ENCODE peak calls at places on chromosomes 12 and 14, in four cellular contexts. Z, C, A and F are unnamed samples.

GRCh38 chr14:69316449-69317391 is 56.8 kb downstream of the GALNT16 start:
- DNase-seq in A (no peak), Z (no peak), C (no peak), F (peak)

GRCh38 chr14:86532219-86532618 is 1002.3 kb downstream of the FLRT2 start:
- DNase-seq in A (no peak), C (no peak), Z (no peak), F (no peak)

GRCh38 chr12:94644141-94644575 is 6.2 kb downstream of the TMCC3 start:
- DNase-seq in Z (peak), A (no peak), C (no peak), F (no peak)

GRCh38 chr12:42663621-42664020 is 74.1 kb upstream of the PRICKLE1 start:
- DNase-seq in Z (no peak), A (no peak), C (no peak), F (no peak)

GRCh38 chr12:62848418-62848817 is 86.5 kb downstream of the PPM1H start:
- DNase-seq in A (no peak), C (no peak), Z (peak), F (no peak)

GRCh38 chr14:105885561-105886320 is 359.4 kb downstream of the TMEM121 start:
- DNase-seq in Z (no peak), A (no peak), C (no peak), F (peak)

GRCh38 chr12:50017047-50017446 is 8.2 kb downstream of the RACGAP1 start:
- DNase-seq in A (no peak), Z (no peak), C (no peak), F (no peak)

GRCh38 chr12:53461059-53461458 is 9.2 kb downstream of the PCBP2 start:
- DNase-seq in A (no peak), C (no peak), Z (no peak), F (no peak)

GRCh38 chr14:59018978-59019377 is 169.5 kb upstream of the DAAM1 start:
- DNase-seq in C (no peak), A (no peak), Z (no peak), F (peak)

GRCh38 chr12:24561411-24561871 is 387.5 kb downstream of the BCAT1 start:
- DNase-seq in A (no peak), Z (no peak), C (no peak), F (no peak)

GRCh38 chr14:49691031-49691430 is 1.9 kb upstream of the KLHDC1 start:
- DNase-seq in Z (no peak), A (no peak), C (peak), F (no peak)

GRCh38 chr12:70214972-70215617 is 28.1 kb upstream of the CNOT2 start:
- DNase-seq in C (no peak), Z (no peak), A (no peak), F (no peak)

GRCh38 chr14:100078997-100079561 is 13.9 kb downstream of the EVL start:
- DNase-seq in Z (no peak), C (peak), A (no peak), F (peak)

GRCh38 chr14:56659964-56660551 is 80.5 kb downstream of the TMEM260 start:
- DNase-seq in A (peak), Z (no peak), C (peak), F (no peak)

GRCh38 chr12:105262461-105263184 is 26.6 kb upstream of the APPL2 start:
- DNase-seq in C (no peak), A (no peak), Z (no peak), F (no peak)

DNA sequence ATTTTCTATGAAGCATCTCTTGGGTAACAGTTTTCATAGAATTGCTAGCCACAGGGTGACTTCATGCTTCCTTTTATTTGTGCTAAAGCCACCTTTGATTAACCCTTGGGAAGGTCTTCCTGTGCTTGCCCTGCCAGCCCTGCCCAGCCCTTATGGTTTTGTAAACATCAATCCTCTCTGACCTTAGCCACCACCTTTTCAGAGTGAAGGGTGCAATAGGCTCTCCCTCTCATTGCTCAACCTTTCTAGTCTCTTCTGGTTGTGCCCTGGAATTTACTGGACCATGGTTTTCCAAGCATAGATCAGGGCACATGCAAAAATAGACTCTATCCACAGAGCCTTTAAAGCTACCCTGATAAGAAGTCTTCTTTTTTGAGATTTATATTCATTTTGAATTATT is 77.7 kb upstream of the FRMD6 start:
- DNase-seq in C (no peak), A (no peak), Z (no peak), F (no peak)
- TF ChIP-seq CBFB in C (no peak), A (no peak), Z (no peak), F (no peak)

GRCh38 chr14:24430143-24430681 is 458 bp downstream of the KHNYN start:
- DNase-seq in Z (no peak), A (peak), C (peak), F (peak)
- TF ChIP-seq SP1 in Z (no peak), A (no peak), C (no peak), F (peak)

GRCh38 chr14:57870686-57871457 is 5.0 kb upstream of the SLC35F4 start:
- DNase-seq in Z (no peak), A (no peak), C (no peak), F (no peak)

GRCh38 chr14:57875296-57875695 is 9.4 kb upstream of the SLC35F4 start:
- DNase-seq in A (no peak), Z (no peak), C (no peak), F (no peak)

GRCh38 chr14:57875985-57876384 is 10.1 kb upstream of the SLC35F4 start:
- DNase-seq in C (no peak), A (no peak), Z (no peak), F (no peak)

GRCh38 chr14:57869530-57870088 is 3.7 kb upstream of the SLC35F4 start:
- DNase-seq in C (no peak), Z (no peak), A (no peak), F (no peak)

DNA sequence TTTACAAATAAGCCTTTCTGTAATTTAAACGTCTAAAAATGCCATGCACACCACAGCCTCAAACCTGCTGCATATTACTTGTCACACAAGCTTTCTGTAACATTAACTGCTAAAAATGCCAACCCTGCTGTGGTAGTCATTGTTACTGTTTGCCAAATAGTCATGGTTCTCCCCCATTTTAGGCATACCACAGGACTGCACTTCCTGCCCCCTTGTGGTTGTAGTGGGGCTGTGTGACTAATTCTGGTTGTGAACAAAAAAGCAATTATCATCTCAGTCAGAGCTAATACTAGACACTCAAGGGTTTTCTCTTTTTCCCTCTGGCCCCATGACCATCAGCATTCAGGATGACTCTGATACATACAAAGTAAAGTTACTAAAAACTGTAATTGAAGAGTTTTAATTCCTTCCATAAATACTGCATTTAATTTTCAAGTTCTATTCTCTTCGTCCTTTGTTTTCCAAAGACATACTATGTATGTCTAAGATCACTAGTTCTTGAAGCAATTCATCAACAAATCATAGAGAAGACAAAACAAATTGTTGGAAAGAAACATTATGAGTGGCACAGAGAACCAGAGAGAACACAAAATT is 5.7 kb upstream of the SLC35F4 start:
- DNase-seq in A (peak), C (peak), Z (peak), F (peak)
- TF ChIP-seq CBFB in A (no peak), C (no peak), Z (no peak), F (no peak)

GRCh38 chr12:67263416-67263960 is 5.7 kb upstream of the CAND1 start:
- DNase-seq in C (no peak), A (no peak), Z (no peak), F (no peak)
- TF ChIP-seq SP1 in C (no peak), A (no peak), Z (no peak), F (no peak)

DNA sequence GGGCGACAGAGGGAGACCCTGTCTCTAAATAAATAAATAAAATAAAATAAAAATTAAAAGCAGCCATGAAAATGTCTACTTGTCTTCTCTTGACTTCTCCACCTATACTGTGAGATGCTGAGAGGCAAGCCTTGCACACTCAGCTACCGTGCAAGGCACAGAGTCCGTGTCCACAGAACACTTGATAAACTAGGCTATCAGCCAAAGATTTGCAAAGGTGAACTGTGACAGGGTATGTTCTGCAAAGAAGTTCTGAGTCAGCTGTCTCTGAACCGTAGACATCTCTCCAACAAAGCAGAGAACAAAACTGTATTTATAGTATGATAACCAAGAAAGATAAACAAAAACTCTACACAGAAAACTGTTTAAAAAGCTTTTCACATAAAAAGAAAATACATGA is 35.5 kb downstream of the STXBP6 start:
- DNase-seq in Z (no peak), A (peak), C (no peak), F (no peak)
- TF ChIP-seq CBFB in Z (no peak), A (no peak), C (no peak), F (no peak)

GRCh38 chr12:47120736-47121135 is 41.0 kb upstream of the AMIGO2 start:
- DNase-seq in C (no peak), Z (no peak), A (no peak), F (no peak)

GRCh38 chr12:47123730-47124129 is 44.0 kb upstream of the AMIGO2 start:
- DNase-seq in Z (no peak), C (no peak), A (no peak), F (no peak)

GRCh38 chr12:47124451-47124850 is 44.7 kb upstream of the AMIGO2 start:
- DNase-seq in Z (no peak), C (no peak), A (no peak), F (no peak)

GRCh38 chr12:47121146-47121545 is 41.4 kb upstream of the AMIGO2 start:
- DNase-seq in C (no peak), Z (no peak), A (no peak), F (no peak)
- TF ChIP-seq SP1 in C (no peak), Z (no peak), A (no peak), F (no peak)

DNA sequence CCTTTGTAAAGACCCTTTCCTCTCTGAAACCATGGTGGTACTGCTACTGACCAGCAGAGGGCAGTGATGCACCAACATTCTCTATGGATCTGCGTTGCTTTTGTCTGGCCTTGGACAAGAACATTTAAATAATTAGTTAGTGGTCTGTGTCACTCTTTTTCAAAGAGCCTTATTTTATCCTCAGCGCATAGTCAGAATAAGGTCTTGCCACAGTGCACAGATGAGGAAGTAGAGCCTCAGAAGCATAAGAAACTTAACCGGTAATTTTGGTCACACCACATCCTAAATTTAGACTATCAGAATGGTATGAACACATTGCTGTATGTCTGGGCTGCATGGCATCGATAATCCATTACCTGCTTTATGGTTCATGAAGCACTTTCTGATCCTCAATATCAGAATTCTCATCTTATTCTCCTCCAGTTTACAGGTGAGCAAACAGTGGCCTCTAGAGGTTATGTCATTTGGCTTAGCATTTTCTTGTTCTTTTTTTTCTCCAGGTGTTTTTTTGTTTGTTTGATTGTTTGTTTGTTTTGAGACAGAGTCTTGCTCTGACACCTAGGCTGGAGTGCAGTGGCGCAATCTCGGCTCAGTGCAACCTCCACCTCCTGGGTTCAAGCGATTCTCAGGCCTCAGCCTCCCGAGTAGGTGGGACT is 23.7 kb upstream of the IFT81 start:
- DNase-seq in C (peak), Z (peak), A (peak), F (peak)
- TF ChIP-seq CBFB in C (no peak), Z (peak), A (no peak), F (no peak)

GRCh38 chr14:92185559-92185958 is 63.8 kb downstream of the CPSF2 start:
- DNase-seq in Z (no peak), C (no peak), A (no peak), F (no peak)
- TF ChIP-seq SP1 in Z (no peak), C (no peak), A (no peak), F (no peak)

GRCh38 chr14:53836546-53836945 is 120.1 kb downstream of the BMP4 start:
- DNase-seq in Z (no peak), A (no peak), C (no peak), F (no peak)
- TF ChIP-seq CBFB in Z (no peak), A (no peak), C (no peak), F (no peak)

GRCh38 chr12:4212845-4213244 is 60.7 kb upstream of the CCND2 start:
- DNase-seq in A (no peak), C (no peak), Z (no peak), F (no peak)
- TF ChIP-seq SP1 in A (no peak), C (no peak), Z (no peak), F (no peak)